ENCODE peak calls at places on chromosomes 6 and 20, in six cellular contexts. Q is DND-41, J is fibroblast of lung, I is GM23248, U is neuronal stem cell, W is HepG2. B is an unnamed sample.

GRCh38 chr6:89862281-89862680 is 32.0 kb upstream of the GJA10 start:
- DNase-seq in Q (no peak), J (no peak), I (no peak), U (no peak), W (no peak), B (no peak)

GRCh38 chr6:140303218-140303949 is 928.9 kb upstream of the CITED2 start:
- DNase-seq in Q (no peak), J (no peak), I (no peak), U (no peak), W (no peak), B (no peak)

GRCh38 chr20:32062776-32063170 is 10.7 kb downstream of the HCK start:
- DNase-seq in Q (no peak), J (no peak), I (no peak), U (no peak), W (no peak), B (no peak)

GRCh38 chr6:166589334-166589731 is 2.9 kb upstream of the RAMACL start:
- DNase-seq in Q (no peak), J (no peak), I (no peak), U (no peak), W (no peak), B (no peak)

GRCh38 chr20:17287503-17287902 is 60.7 kb downstream of the PCSK2 start:
- DNase-seq in Q (no peak), J (no peak), I (no peak), U (no peak), W (no peak), B (no peak)

GRCh38 chr6:16314311-16314710 is 75.9 kb downstream of the GMPR start:
- DNase-seq in Q (no peak), J (no peak), I (no peak), U (no peak), W (no peak), B (no peak)

GRCh38 chr6:39260451-39260850 is 31.2 kb upstream of the KCNK5 start:
- DNase-seq in Q (no peak), J (no peak), I (no peak), U (no peak), W (no peak), B (no peak)

GRCh38 chr20:21826946-21827345 is 121.5 kb downstream of the PAX1 start:
- DNase-seq in Q (no peak), J (no peak), I (no peak), U (peak; percentile 35), W (peak; percentile 34), B (no peak)

GRCh38 chr6:144013486-144013909 is 5.4 kb upstream of the PLAGL1 start:
- DNase-seq in Q (peak; percentile 53), J (peak; percentile 60), I (peak; percentile 88), U (peak; percentile 78), W (peak; percentile 81), B (peak; percentile 73)

GRCh38 chr6:104887350-104887749 is 27.6 kb upstream of the HACE1 start:
- DNase-seq in Q (peak; percentile 64), J (peak; percentile 43), I (peak; percentile 39), U (peak; percentile 31), W (peak; percentile 52), B (no peak)

GRCh38 chr6:142459267-142459666 is 157.5 kb downstream of the ADGRG6 start:
- DNase-seq in Q (no peak), J (peak; percentile 76), I (peak; percentile 43), U (no peak), W (no peak), B (no peak)

GRCh38 chr6:32662099-32662498 is 4.4 kb downstream of the HLA-DQB1 start:
- DNase-seq in Q (no peak), J (no peak), I (no peak), U (no peak), W (no peak), B (no peak)

GRCh38 chr20:3071610-3072529 is at the start of gene OXT:
- DNase-seq in Q (no peak), J (peak; percentile 18), I (peak; percentile 50), U (no peak), W (no peak), B (no peak)

GRCh38 chr6:144778773-144779531 is 493.8 kb downstream of the UTRN start:
- DNase-seq in Q (no peak), J (no peak), I (no peak), U (no peak), W (no peak), B (no peak)

GRCh38 chr20:56788041-56788670 is 159.1 kb downstream of the TFAP2C start:
- DNase-seq in Q (no peak), J (peak; percentile 97), I (peak; percentile 95), U (no peak), W (peak; percentile 94), B (peak; percentile 92)

GRCh38 chr20:50588034-50588736 is 78.0 kb downstream of the PTPN1 start:
- DNase-seq in Q (peak; percentile 77), J (peak; percentile 39), I (peak; percentile 76), U (peak; percentile 40), W (peak; percentile 67), B (peak; percentile 39)

GRCh38 chr6:81906041-81906440 is 153.6 kb upstream of the TENT5A start:
- DNase-seq in Q (no peak), J (no peak), I (no peak), U (no peak), W (peak; percentile 55), B (no peak)

GRCh38 chr6:7414811-7415210 is 25.2 kb downstream of the RIOK1 start:
- DNase-seq in Q (no peak), J (peak; percentile 72), I (peak; percentile 94), U (no peak), W (no peak), B (no peak)

GRCh38 chr6:63307581-63308246 is 12.1 kb downstream of the LGSN start:
- DNase-seq in Q (no peak), J (peak; percentile 11), I (peak; percentile 75), U (no peak), W (peak; percentile 72), B (peak; percentile 47)

GRCh38 chr20:5749512-5750490 is at the start of gene SHLD1:
- DNase-seq in Q (peak; percentile 91), J (peak; percentile 86), I (peak; percentile 94), U (peak; percentile 56), W (peak; percentile 92), B (peak; percentile 71)

GRCh38 chr6:5315883-5316282 is 54.6 kb downstream of the FARS2 start:
- DNase-seq in Q (no peak), J (peak; percentile 57), I (peak; percentile 61), U (no peak), W (no peak), B (no peak)

GRCh38 chr6:19193624-19194023 is 643.5 kb upstream of the ID4 start:
- DNase-seq in Q (no peak), J (no peak), I (no peak), U (no peak), W (no peak), B (no peak)

GRCh38 chr20:46622125-46622524 is 29.1 kb downstream of the SLC13A3 start:
- DNase-seq in Q (no peak), J (no peak), I (no peak), U (peak; percentile 17), W (no peak), B (no peak)

GRCh38 chr20:2800590-2801458 is at the start of gene CPXM1:
- DNase-seq in Q (no peak), J (no peak), I (no peak), U (peak; percentile 66), W (peak; percentile 46), B (no peak)

DNA sequence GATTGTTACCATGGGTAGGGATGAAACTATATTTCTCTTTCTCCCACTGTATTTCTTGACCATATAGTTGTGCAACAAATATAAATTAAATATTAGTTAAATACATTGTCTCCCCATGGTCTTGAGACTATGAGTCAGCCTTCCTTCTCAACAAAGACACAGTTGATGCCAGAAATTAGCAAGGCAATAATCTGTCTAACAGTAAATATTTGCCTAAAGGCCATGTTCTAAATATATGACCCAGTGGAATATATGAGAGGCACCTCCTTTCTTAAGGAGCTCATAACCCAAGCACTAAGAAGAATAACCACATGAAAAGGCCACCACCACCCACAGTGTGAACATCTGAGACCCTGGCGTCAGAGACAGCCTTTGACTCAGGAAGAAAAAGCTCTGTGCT is 85.4 kb upstream of the SSTR4 start:
- DNase-seq in Q (peak; percentile 81), J (no peak), I (no peak), U (no peak), W (no peak), B (no peak)
- H2AFZ ChIP-seq in Q (no peak overlapping the region), J (no peak overlapping the region), I (no peak overlapping the region), U (no peak overlapping the region), W (no peak overlapping the region), B (no peak overlapping the region)

GRCh38 chr6:155444952-155445903 is 10.4 kb downstream of the NOX3 start:
- DNase-seq in Q (no peak), J (no peak), I (no peak), U (no peak), W (no peak), B (no peak)
- H2AFZ ChIP-seq in Q (no peak overlapping the region), J (no peak overlapping the region), I (no peak overlapping the region), U (no peak overlapping the region), W (no peak overlapping the region), B (no peak overlapping the region)

GRCh38 chr6:170281331-170282292 is 9.3 kb downstream of the DLL1 start:
- DNase-seq in Q (no peak), J (no peak), I (no peak), U (no peak), W (no peak), B (no peak)

GRCh38 chr6:170279977-170280688 is 10.7 kb downstream of the DLL1 start:
- DNase-seq in Q (no peak), J (no peak), I (peak; percentile 66), U (no peak), W (no peak), B (no peak)

GRCh38 chr6:170278743-170279094 is 12.2 kb downstream of the DLL1 start:
- DNase-seq in Q (peak; percentile 72), J (no peak), I (no peak), U (no peak), W (no peak), B (no peak)

GRCh38 chr6:170279426-170279825 is 11.5 kb downstream of the DLL1 start:
- DNase-seq in Q (no peak), J (no peak), I (no peak), U (no peak), W (no peak), B (no peak)

DNA sequence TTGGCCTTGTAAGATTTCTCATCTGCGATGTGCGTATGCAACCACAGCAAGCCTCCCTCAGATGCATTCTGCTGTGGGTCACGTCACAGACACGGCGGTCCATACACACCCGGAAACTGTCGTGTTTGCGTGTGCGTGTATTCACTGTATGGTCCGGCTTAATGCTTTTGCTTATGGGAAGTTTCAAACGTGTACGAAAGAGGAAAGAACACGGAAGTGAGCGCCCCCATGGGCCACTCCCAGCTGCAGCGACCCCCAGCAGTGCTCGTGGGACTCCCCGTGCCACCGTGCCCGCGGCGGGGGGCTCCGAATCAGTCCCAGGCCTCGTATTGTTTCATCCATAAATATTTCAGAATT is 10.2 kb downstream of the DLL1 start:
- DNase-seq in Q (no peak), J (no peak), I (no peak), U (no peak), W (no peak), B (no peak)
- H2AFZ ChIP-seq in Q (no peak overlapping the region), J (peak overlapping the region; percentile 94), I (peak overlapping the region; percentile 78), U (no peak overlapping the region), W (no peak overlapping the region), B (no peak overlapping the region)

DNA sequence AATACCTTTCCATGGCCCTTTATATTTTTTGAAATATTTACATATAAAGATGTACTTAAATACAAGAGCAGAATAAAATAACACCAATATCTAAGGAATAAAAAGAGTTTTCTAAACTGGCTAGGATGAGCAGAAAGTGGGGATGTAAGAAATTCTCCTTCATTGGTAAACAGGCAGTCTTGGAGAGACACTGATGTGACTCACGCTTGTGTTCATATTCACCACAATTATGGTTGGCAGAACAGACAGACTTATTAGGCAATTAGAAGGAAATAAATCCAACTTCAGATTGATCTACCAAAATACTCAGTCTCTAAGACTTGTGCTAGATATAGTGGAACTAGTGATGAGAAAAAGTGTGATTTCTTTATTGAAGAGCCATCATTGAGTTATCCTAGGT is 463.7 kb downstream of the CDC5L start:
- DNase-seq in Q (no peak), J (peak; percentile 63), I (peak; percentile 82), U (no peak), W (no peak), B (no peak)
- H2AFZ ChIP-seq in Q (no peak overlapping the region), J (no peak overlapping the region), I (no peak overlapping the region), U (no peak overlapping the region), W (no peak overlapping the region), B (no peak overlapping the region)